ENCODE peak calls at places on chromosomes 11 and 22, in six cellular contexts. One of them, this sample, is unnamed.

GRCh38 chr11:111440416-111441205 is 61.5 kb upstream of the POU2AF1 start:
- DNase-seq in spleen: no peak
- DNase-seq in HepG2: no peak
- DNase-seq in A549: no peak
- DNase-seq in esophagus muscularis mucosa: no peak
- DNase-seq in tibial nerve: no peak
- DNase-seq in this sample: no peak

GRCh38 chr22:50282361-50283144 is 12.4 kb upstream of the MAPK11 start:
- DNase-seq in A549: peak; percentile 69
- DNase-seq in tibial nerve: no peak
- DNase-seq in esophagus muscularis mucosa: no peak
- DNase-seq in HepG2: no peak
- DNase-seq in spleen: no peak
- DNase-seq in this sample: no peak

GRCh38 chr22:46596032-46596441 is 24.1 kb upstream of the GRAMD4 start:
- DNase-seq in A549: no peak
- DNase-seq in spleen: peak; percentile 80
- DNase-seq in tibial nerve: peak; percentile 58
- DNase-seq in esophagus muscularis mucosa: no peak
- DNase-seq in HepG2: no peak
- DNase-seq in this sample: no peak

GRCh38 chr11:86155210-86155844 is 86.4 kb upstream of the PICALM start:
- DNase-seq in A549: no peak
- DNase-seq in HepG2: no peak
- DNase-seq in spleen: no peak
- DNase-seq in tibial nerve: no peak
- DNase-seq in esophagus muscularis mucosa: no peak
- DNase-seq in this sample: no peak

GRCh38 chr22:46336119-46337078 is 885 bp downstream of the TRMU start:
- DNase-seq in HepG2: peak; percentile 20
- DNase-seq in spleen: peak; percentile 83
- DNase-seq in esophagus muscularis mucosa: no peak
- DNase-seq in A549: no peak
- DNase-seq in tibial nerve: no peak
- DNase-seq in this sample: peak; percentile 33

GRCh38 chr11:118167906-118168305 is 8.5 kb downstream of the SCN2B start:
- DNase-seq in A549: no peak
- DNase-seq in tibial nerve: no peak
- DNase-seq in spleen: no peak
- DNase-seq in esophagus muscularis mucosa: no peak
- DNase-seq in HepG2: no peak
- DNase-seq in this sample: no peak

GRCh38 chr11:125502198-125502597 is 6.1 kb upstream of the FEZ1 start:
- DNase-seq in tibial nerve: no peak
- DNase-seq in A549: no peak
- DNase-seq in esophagus muscularis mucosa: no peak
- DNase-seq in spleen: no peak
- DNase-seq in HepG2: no peak
- DNase-seq in this sample: no peak

GRCh38 chr22:29380032-29380781 is 8.2 kb downstream of the AP1B1 start:
- DNase-seq in spleen: no peak
- DNase-seq in tibial nerve: no peak
- DNase-seq in A549: no peak
- DNase-seq in HepG2: no peak
- DNase-seq in esophagus muscularis mucosa: no peak
- DNase-seq in this sample: no peak

GRCh38 chr11:92269021-92269420 is 44.4 kb downstream of the FAT3 start:
- DNase-seq in spleen: no peak
- DNase-seq in HepG2: peak; percentile 4
- DNase-seq in A549: peak; percentile 77
- DNase-seq in esophagus muscularis mucosa: no peak
- DNase-seq in tibial nerve: no peak
- DNase-seq in this sample: no peak

GRCh38 chr11:128903248-128904041 is 12.3 kb downstream of the KCNJ5 start:
- DNase-seq in esophagus muscularis mucosa: no peak
- DNase-seq in spleen: no peak
- DNase-seq in HepG2: no peak
- DNase-seq in A549: no peak
- DNase-seq in tibial nerve: no peak
- DNase-seq in this sample: peak; percentile 30

GRCh38 chr11:32418836-32419235 is 16.5 kb downstream of the WT1 start:
- DNase-seq in A549: no peak
- DNase-seq in esophagus muscularis mucosa: no peak
- DNase-seq in spleen: no peak
- DNase-seq in tibial nerve: no peak
- DNase-seq in HepG2: no peak
- DNase-seq in this sample: no peak

GRCh38 chr22:25728064-25728463 is 13.9 kb upstream of the MYO18B start:
- DNase-seq in HepG2: no peak
- DNase-seq in spleen: no peak
- DNase-seq in esophagus muscularis mucosa: no peak
- DNase-seq in tibial nerve: no peak
- DNase-seq in A549: no peak
- DNase-seq in this sample: no peak

GRCh38 chr11:62116458-62116857 is 7.4 kb upstream of the INCENP start:
- DNase-seq in tibial nerve: no peak
- DNase-seq in esophagus muscularis mucosa: no peak
- DNase-seq in A549: peak; percentile 35
- DNase-seq in HepG2: no peak
- DNase-seq in spleen: no peak
- DNase-seq in this sample: no peak

GRCh38 chr11:1343391-1344055 is 34.1 kb upstream of the TOLLIP start:
- DNase-seq in HepG2: no peak
- DNase-seq in esophagus muscularis mucosa: no peak
- DNase-seq in tibial nerve: no peak
- DNase-seq in spleen: no peak
- DNase-seq in A549: no peak
- DNase-seq in this sample: no peak

GRCh38 chr11:122242731-122243130 is 126.7 kb upstream of the BLID start:
- DNase-seq in HepG2: no peak
- DNase-seq in A549: no peak
- DNase-seq in esophagus muscularis mucosa: no peak
- DNase-seq in tibial nerve: no peak
- DNase-seq in spleen: no peak
- DNase-seq in this sample: no peak

GRCh38 chr22:46432164-46433068 is 96.9 kb downstream of the TRMU start:
- DNase-seq in esophagus muscularis mucosa: no peak
- DNase-seq in A549: no peak
- DNase-seq in HepG2: no peak
- DNase-seq in tibial nerve: no peak
- DNase-seq in spleen: no peak
- DNase-seq in this sample: peak; percentile 54

GRCh38 chr11:20840341-20840740 is 171.0 kb downstream of the NELL1 start:
- DNase-seq in HepG2: no peak
- DNase-seq in spleen: no peak
- DNase-seq in esophagus muscularis mucosa: no peak
- DNase-seq in tibial nerve: no peak
- DNase-seq in A549: no peak
- DNase-seq in this sample: no peak

GRCh38 chr11:122032317-122032716 is 83.7 kb downstream of the BLID start:
- DNase-seq in A549: no peak
- DNase-seq in tibial nerve: peak; percentile 48
- DNase-seq in HepG2: no peak
- DNase-seq in spleen: no peak
- DNase-seq in esophagus muscularis mucosa: no peak
- DNase-seq in this sample: no peak

GRCh38 chr11:87934182-87934581 is 241.1 kb downstream of the RAB38 start:
- DNase-seq in HepG2: no peak
- DNase-seq in esophagus muscularis mucosa: no peak
- DNase-seq in tibial nerve: no peak
- DNase-seq in A549: no peak
- DNase-seq in spleen: no peak
- DNase-seq in this sample: no peak

GRCh38 chr11:44823920-44824704 is 97.3 kb downstream of the TSPAN18 start:
- DNase-seq in A549: no peak
- DNase-seq in spleen: peak; percentile 82
- DNase-seq in HepG2: peak; percentile 52
- DNase-seq in tibial nerve: no peak
- DNase-seq in esophagus muscularis mucosa: no peak
- DNase-seq in this sample: no peak

GRCh38 chr22:50002791-50003190 is 9.8 kb downstream of the IL17REL start:
- DNase-seq in HepG2: no peak
- DNase-seq in spleen: no peak
- DNase-seq in A549: no peak
- DNase-seq in tibial nerve: no peak
- DNase-seq in esophagus muscularis mucosa: no peak
- DNase-seq in this sample: peak; percentile 7

GRCh38 chr11:118632577-118633318 is 25.3 kb downstream of the PHLDB1 start:
- DNase-seq in esophagus muscularis mucosa: no peak
- DNase-seq in spleen: no peak
- DNase-seq in tibial nerve: no peak
- DNase-seq in HepG2: no peak
- DNase-seq in A549: no peak
- DNase-seq in this sample: no peak

GRCh38 chr11:43950323-43950855 is 8.0 kb downstream of the C11orf96 start:
- DNase-seq in esophagus muscularis mucosa: no peak
- DNase-seq in A549: no peak
- DNase-seq in tibial nerve: no peak
- DNase-seq in spleen: no peak
- DNase-seq in HepG2: no peak
- DNase-seq in this sample: no peak

GRCh38 chr11:104705475-104706195 is 192.6 kb downstream of the CASP12 start:
- DNase-seq in HepG2: no peak
- DNase-seq in esophagus muscularis mucosa: no peak
- DNase-seq in tibial nerve: no peak
- DNase-seq in spleen: peak; percentile 74
- DNase-seq in A549: no peak
- DNase-seq in this sample: peak; percentile 37

GRCh38 chr11:101127348-101127698 is 2.3 kb downstream of the PGR start:
- DNase-seq in spleen: no peak
- DNase-seq in esophagus muscularis mucosa: no peak
- DNase-seq in tibial nerve: peak; percentile 14
- DNase-seq in HepG2: no peak
- DNase-seq in A549: no peak
- DNase-seq in this sample: peak; percentile 26

GRCh38 chr11:134275534-134276395 is at the start of gene GLB1L3:
- DNase-seq in tibial nerve: no peak
- DNase-seq in spleen: peak; percentile 81
- DNase-seq in HepG2: no peak
- DNase-seq in esophagus muscularis mucosa: no peak
- DNase-seq in A549: peak; percentile 23
- DNase-seq in this sample: peak; percentile 33

GRCh38 chr22:29625090-29625825 is 21.8 kb downstream of the NF2 start:
- DNase-seq in tibial nerve: peak; percentile 31
- DNase-seq in A549: peak; percentile 69
- DNase-seq in esophagus muscularis mucosa: no peak
- DNase-seq in HepG2: peak; percentile 62
- DNase-seq in spleen: no peak
- DNase-seq in this sample: peak; percentile 34

GRCh38 chr11:101390539-101390938 is 193.3 kb downstream of the TRPC6 start:
- DNase-seq in tibial nerve: no peak
- DNase-seq in A549: peak; percentile 13
- DNase-seq in esophagus muscularis mucosa: no peak
- DNase-seq in HepG2: no peak
- DNase-seq in spleen: no peak
- DNase-seq in this sample: no peak

GRCh38 chr11:45042560-45042959 is 91.9 kb upstream of the TP53I11 start:
- DNase-seq in tibial nerve: no peak
- DNase-seq in spleen: no peak
- DNase-seq in HepG2: no peak
- DNase-seq in A549: peak; percentile 33
- DNase-seq in esophagus muscularis mucosa: no peak
- DNase-seq in this sample: no peak

GRCh38 chr11:69002743-69003231 is 10.3 kb downstream of the MRGPRF start:
- DNase-seq in spleen: no peak
- DNase-seq in esophagus muscularis mucosa: no peak
- DNase-seq in HepG2: no peak
- DNase-seq in tibial nerve: peak; percentile 11
- DNase-seq in A549: no peak
- DNase-seq in this sample: peak; percentile 7

GRCh38 chr11:123754101-123754568 is at the start of gene OR6X1:
- DNase-seq in spleen: no peak
- DNase-seq in tibial nerve: no peak
- DNase-seq in esophagus muscularis mucosa: no peak
- DNase-seq in A549: no peak
- DNase-seq in HepG2: no peak
- DNase-seq in this sample: no peak

GRCh38 chr11:123268118-123268517 is 73.1 kb upstream of the CLMP start:
- DNase-seq in spleen: no peak
- DNase-seq in HepG2: no peak
- DNase-seq in A549: no peak
- DNase-seq in tibial nerve: no peak
- DNase-seq in esophagus muscularis mucosa: no peak
- DNase-seq in this sample: no peak

GRCh38 chr11:59356561-59356960 is 2.1 kb upstream of the OR5AN1 start:
- DNase-seq in tibial nerve: no peak
- DNase-seq in spleen: no peak
- DNase-seq in esophagus muscularis mucosa: no peak
- DNase-seq in A549: no peak
- DNase-seq in HepG2: no peak
- DNase-seq in this sample: no peak
- TF ChIP-seq POLR2A in tibial nerve: no peak
- TF ChIP-seq POLR2A in spleen: no peak
- TF ChIP-seq POLR2A in esophagus muscularis mucosa: no peak
- TF ChIP-seq POLR2A in A549: no peak
- TF ChIP-seq POLR2A in HepG2: no peak
- TF ChIP-seq POLR2A in this sample: no peak

GRCh38 chr11:10709299-10710086 is 15.9 kb upstream of the IRAG1 start:
- DNase-seq in esophagus muscularis mucosa: no peak
- DNase-seq in spleen: no peak
- DNase-seq in tibial nerve: no peak
- DNase-seq in A549: no peak
- DNase-seq in HepG2: no peak
- DNase-seq in this sample: no peak
- TF ChIP-seq POLR2A in esophagus muscularis mucosa: no peak
- TF ChIP-seq POLR2A in spleen: no peak
- TF ChIP-seq POLR2A in tibial nerve: no peak
- TF ChIP-seq POLR2A in A549: no peak
- TF ChIP-seq POLR2A in HepG2: no peak
- TF ChIP-seq POLR2A in this sample: no peak

GRCh38 chr11:113596658-113597057 is 109.5 kb downstream of the TMPRSS5 start:
- DNase-seq in spleen: no peak
- DNase-seq in A549: no peak
- DNase-seq in HepG2: no peak
- DNase-seq in tibial nerve: no peak
- DNase-seq in esophagus muscularis mucosa: no peak
- DNase-seq in this sample: no peak

GRCh38 chr11:113595810-113596594 is 110.1 kb downstream of the TMPRSS5 start:
- DNase-seq in spleen: no peak
- DNase-seq in esophagus muscularis mucosa: no peak
- DNase-seq in tibial nerve: no peak
- DNase-seq in HepG2: no peak
- DNase-seq in A549: no peak
- DNase-seq in this sample: no peak

GRCh38 chr11:113591122-113591521 is 115.0 kb downstream of the TMPRSS5 start:
- DNase-seq in spleen: no peak
- DNase-seq in tibial nerve: no peak
- DNase-seq in HepG2: no peak
- DNase-seq in esophagus muscularis mucosa: peak; percentile 88
- DNase-seq in A549: no peak
- DNase-seq in this sample: no peak

GRCh38 chr11:113593698-113594308 is 112.3 kb downstream of the TMPRSS5 start:
- DNase-seq in spleen: no peak
- DNase-seq in tibial nerve: no peak
- DNase-seq in A549: no peak
- DNase-seq in HepG2: no peak
- DNase-seq in esophagus muscularis mucosa: no peak
- DNase-seq in this sample: no peak
- TF ChIP-seq POLR2A in spleen: no peak
- TF ChIP-seq POLR2A in tibial nerve: no peak
- TF ChIP-seq POLR2A in A549: no peak
- TF ChIP-seq POLR2A in HepG2: no peak
- TF ChIP-seq POLR2A in esophagus muscularis mucosa: no peak
- TF ChIP-seq POLR2A in this sample: no peak

GRCh38 chr11:14520086-14520901 is at the start of gene PSMA1:
- DNase-seq in A549: peak; percentile 97
- DNase-seq in spleen: peak; percentile 98
- DNase-seq in tibial nerve: peak; percentile 89
- DNase-seq in esophagus muscularis mucosa: peak; percentile 98
- DNase-seq in HepG2: peak; percentile 94
- DNase-seq in this sample: peak; percentile 96
- TF ChIP-seq POLR2A in A549: peak; percentile 48
- TF ChIP-seq POLR2A in spleen: no peak
- TF ChIP-seq POLR2A in tibial nerve: peak; percentile 30
- TF ChIP-seq POLR2A in esophagus muscularis mucosa: no peak
- TF ChIP-seq POLR2A in HepG2: peak; percentile 79
- TF ChIP-seq POLR2A in this sample: peak; percentile 71